ENCODE peak calls at places on chromosome 17, in four cellular contexts. K is psoas muscle, Z is MM.1S, L is coronary artery. G is an unnamed sample.

GRCh38 chr17:51342257-51342656 is 81.9 kb downstream of the UTP18 start:
- DNase-seq in K (no peak), Z (no peak), L (no peak), G (no peak)

GRCh38 chr17:48612854-48613691 is 2.0 kb downstream of the HOXB8 start:
- DNase-seq in K (no peak), L (no peak), Z (no peak), G (peak; percentile 69)

GRCh38 chr17:18261146-18261515 is 669 bp downstream of the MIEF2 start:
- DNase-seq in K (peak; percentile 96), Z (peak; percentile 57), L (peak; percentile 88), G (peak; percentile 75)

GRCh38 chr17:72515291-72516065 is 394.7 kb downstream of the SOX9 start:
- DNase-seq in Z (no peak), L (no peak), K (no peak), G (no peak)

GRCh38 chr17:44119062-44119461 is 4.4 kb downstream of the HDAC5 start:
- DNase-seq in Z (no peak), L (no peak), K (no peak), G (no peak)

GRCh38 chr17:50495918-50496317 is 12.3 kb upstream of the MYCBPAP start:
- DNase-seq in K (peak; percentile 0), Z (no peak), L (no peak), G (no peak)

GRCh38 chr17:49496183-49496865 is 1.2 kb downstream of the NGFR start:
- DNase-seq in Z (peak; percentile 49), K (peak; percentile 90), L (no peak), G (peak; percentile 89)

GRCh38 chr17:3889613-3890012 is 3.2 kb downstream of the CAMKK1 start:
- DNase-seq in L (no peak), K (no peak), Z (no peak), G (no peak)

GRCh38 chr17:47724705-47725104 is 8.3 kb upstream of the TBX21 start:
- DNase-seq in Z (no peak), L (no peak), K (no peak), G (no peak)

GRCh38 chr17:75645889-75646625 is 12.8 kb downstream of the SMIM5 start:
- DNase-seq in K (no peak), Z (peak; percentile 60), L (peak; percentile 72), G (peak; percentile 89)

GRCh38 chr17:43701318-43701743 is 39.6 kb upstream of the MEOX1 start:
- DNase-seq in L (no peak), K (no peak), Z (peak; percentile 51), G (peak; percentile 45)

GRCh38 chr17:50207318-50207717 is 5.9 kb upstream of the COL1A1 start:
- DNase-seq in K (no peak), L (peak; percentile 62), Z (no peak), G (no peak)

GRCh38 chr17:77492446-77493237 is 351.9 kb downstream of the SEC14L1 start:
- DNase-seq in Z (no peak), L (no peak), K (peak; percentile 39), G (no peak)

GRCh38 chr17:76139801-76140660 is 1.0 kb downstream of the FOXJ1 start:
- DNase-seq in Z (no peak), L (no peak), K (peak; percentile 51), G (peak; percentile 65)

GRCh38 chr17:78592991-78593329 is 15.8 kb upstream of the DNAH17 start:
- DNase-seq in L (no peak), K (no peak), Z (no peak), G (no peak)

GRCh38 chr17:57084802-57085447 is at the start of gene AKAP1:
- DNase-seq in L (peak; percentile 97), Z (peak; percentile 98), K (peak; percentile 98), G (peak; percentile 99)

GRCh38 chr17:39134878-39135277 is 16.6 kb downstream of the PLXDC1 start:
- DNase-seq in L (no peak), K (peak; percentile 28), Z (no peak), G (no peak)

GRCh38 chr17:27747462-27748359 is 52.6 kb downstream of the NOS2 start:
- DNase-seq in K (no peak), L (no peak), Z (no peak), G (no peak)

GRCh38 chr17:7809086-7809790 is 24.8 kb upstream of the KDM6B start:
- DNase-seq in Z (no peak), L (no peak), K (no peak), G (no peak)

GRCh38 chr17:4607261-4607731 is 23.0 kb downstream of the SMTNL2 start:
- DNase-seq in K (peak; percentile 62), Z (no peak), L (no peak), G (no peak)

GRCh38 chr17:76353004-76353598 is 615 bp downstream of the PRPSAP1 start:
- DNase-seq in Z (no peak), L (peak; percentile 75), K (peak; percentile 64), G (peak; percentile 58)

GRCh38 chr17:6323626-6324356 is 111.1 kb downstream of the AIPL1 start:
- DNase-seq in Z (no peak), K (no peak), L (no peak), G (no peak)

GRCh38 chr17:206941-207560 is 25.6 kb upstream of the DOC2B start:
- DNase-seq in K (no peak), Z (no peak), L (no peak), G (no peak)

GRCh38 chr17:81578561-81579225 is 26.5 kb upstream of the FAAP100 start:
- DNase-seq in K (no peak), Z (no peak), L (no peak), G (no peak)

GRCh38 chr17:81578038-81578441 is 25.9 kb upstream of the FAAP100 start:
- DNase-seq in L (no peak), K (no peak), Z (no peak), G (no peak)

GRCh38 chr17:81575836-81576235 is 23.7 kb upstream of the FAAP100 start:
- DNase-seq in Z (no peak), L (no peak), K (no peak), G (no peak)

GRCh38 chr17:81577278-81578000 is 25.3 kb upstream of the FAAP100 start:
- DNase-seq in Z (no peak), L (no peak), K (no peak), G (no peak)

DNA sequence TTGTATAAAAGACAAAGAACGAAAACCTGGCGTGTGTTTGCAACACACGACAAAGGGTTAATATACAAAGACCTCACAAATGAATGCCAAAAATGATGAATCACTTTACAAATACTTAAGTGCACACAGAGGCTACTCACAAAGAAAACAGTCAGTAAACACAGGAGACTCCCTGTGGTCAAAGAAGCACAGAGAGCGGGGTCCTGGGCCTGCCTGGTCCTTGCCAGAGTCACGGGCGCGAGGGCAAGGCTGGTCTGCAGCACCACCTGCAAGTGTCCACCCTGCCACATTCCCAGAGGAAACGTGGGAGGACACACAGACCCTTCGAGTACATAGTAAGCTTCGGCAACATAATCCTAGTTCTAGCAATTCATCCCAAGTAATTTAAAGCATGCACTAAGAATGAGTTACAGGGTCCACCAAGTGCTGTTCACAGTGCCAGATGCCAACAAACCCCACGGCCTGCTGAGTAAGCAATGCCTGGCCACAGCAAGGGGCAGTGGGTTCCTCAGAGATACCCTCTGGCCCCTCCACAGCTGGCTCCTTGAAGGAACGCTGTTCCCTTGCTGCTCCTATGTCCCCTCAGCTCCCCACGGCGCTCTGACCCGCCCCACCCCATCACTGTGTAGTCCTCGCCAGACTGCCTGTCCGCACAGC is 24.6 kb upstream of the FAAP100 start:
- DNase-seq in L (no peak), Z (no peak), K (no peak), G (no peak)
- TF ChIP-seq CTCF in L (no peak), Z (no peak), K (no peak), G (no peak)

DNA sequence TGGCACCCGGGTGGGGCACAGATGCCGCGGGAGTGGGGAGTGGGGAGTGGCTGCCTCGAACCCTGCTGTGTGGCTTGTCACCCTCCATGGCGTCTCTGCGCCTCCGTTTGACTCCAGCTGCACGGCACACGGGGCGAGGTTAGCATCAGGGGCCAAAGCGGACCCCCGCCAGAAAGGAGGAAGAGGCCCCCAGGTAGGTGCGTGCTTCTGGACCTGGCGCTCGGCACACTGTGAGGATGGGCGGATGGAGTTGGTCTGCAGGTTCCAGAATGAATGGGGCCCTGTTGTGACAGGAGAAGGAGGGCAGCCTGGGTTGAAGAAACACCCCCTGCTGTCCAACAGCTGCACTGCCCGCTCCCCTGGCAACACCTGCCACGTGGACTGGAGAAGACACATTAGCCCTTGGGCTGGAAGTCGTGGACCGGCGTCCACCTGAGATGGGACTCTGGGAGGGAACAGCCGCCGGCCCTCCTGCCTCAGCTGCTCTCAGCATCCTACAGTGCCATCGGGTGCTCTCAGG is 9.4 kb upstream of the FASN start:
- DNase-seq in K (peak; percentile 56), L (no peak), Z (no peak), G (no peak)
- TF ChIP-seq CTCF in K (peak; percentile 25), L (no peak), Z (peak; percentile 23), G (peak; percentile 37)

DNA sequence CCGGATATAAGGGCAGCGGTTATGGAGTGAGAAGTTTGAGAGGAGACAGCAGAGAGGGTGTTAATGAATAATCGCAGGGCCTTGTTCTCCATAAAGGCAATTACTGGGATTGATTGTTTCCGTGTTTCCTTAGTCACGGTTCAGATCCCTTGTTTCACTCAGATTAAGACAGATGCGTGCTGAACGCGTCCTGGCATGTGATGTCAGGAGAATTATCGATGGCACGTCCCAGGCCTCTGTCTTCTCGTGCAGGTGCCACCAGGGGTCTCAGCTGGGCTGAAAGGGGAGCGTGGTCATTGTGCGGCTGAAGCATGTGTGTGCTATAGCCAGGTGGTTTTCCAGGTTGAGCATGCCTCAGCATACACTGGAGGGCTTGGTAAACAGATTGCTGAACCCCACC is 142.4 kb upstream of the NOL11 start:
- DNase-seq in L (no peak), K (no peak), Z (no peak), G (peak; percentile 51)
- TF ChIP-seq CTCF in L (no peak), K (no peak), Z (no peak), G (peak; percentile 54)

GRCh38 chr17:41406205-41406604 is 8.8 kb upstream of the KRT31 start:
- DNase-seq in K (no peak), Z (no peak), L (no peak), G (no peak)
- TF ChIP-seq CTCF in K (no peak), Z (no peak), L (no peak), G (no peak)

GRCh38 chr17:66577041-66577440 is 257.9 kb upstream of the CACNG5 start:
- DNase-seq in K (no peak), L (no peak), Z (no peak), G (no peak)

GRCh38 chr17:66580178-66580577 is 254.7 kb upstream of the CACNG5 start:
- DNase-seq in Z (no peak), L (peak; percentile 88), K (no peak), G (no peak)

GRCh38 chr17:66580601-66581385 is 254.1 kb upstream of the CACNG5 start:
- DNase-seq in K (no peak), L (no peak), Z (no peak), G (no peak)

GRCh38 chr17:66576473-66576872 is 258.4 kb upstream of the CACNG5 start:
- DNase-seq in L (no peak), K (no peak), Z (no peak), G (no peak)

DNA sequence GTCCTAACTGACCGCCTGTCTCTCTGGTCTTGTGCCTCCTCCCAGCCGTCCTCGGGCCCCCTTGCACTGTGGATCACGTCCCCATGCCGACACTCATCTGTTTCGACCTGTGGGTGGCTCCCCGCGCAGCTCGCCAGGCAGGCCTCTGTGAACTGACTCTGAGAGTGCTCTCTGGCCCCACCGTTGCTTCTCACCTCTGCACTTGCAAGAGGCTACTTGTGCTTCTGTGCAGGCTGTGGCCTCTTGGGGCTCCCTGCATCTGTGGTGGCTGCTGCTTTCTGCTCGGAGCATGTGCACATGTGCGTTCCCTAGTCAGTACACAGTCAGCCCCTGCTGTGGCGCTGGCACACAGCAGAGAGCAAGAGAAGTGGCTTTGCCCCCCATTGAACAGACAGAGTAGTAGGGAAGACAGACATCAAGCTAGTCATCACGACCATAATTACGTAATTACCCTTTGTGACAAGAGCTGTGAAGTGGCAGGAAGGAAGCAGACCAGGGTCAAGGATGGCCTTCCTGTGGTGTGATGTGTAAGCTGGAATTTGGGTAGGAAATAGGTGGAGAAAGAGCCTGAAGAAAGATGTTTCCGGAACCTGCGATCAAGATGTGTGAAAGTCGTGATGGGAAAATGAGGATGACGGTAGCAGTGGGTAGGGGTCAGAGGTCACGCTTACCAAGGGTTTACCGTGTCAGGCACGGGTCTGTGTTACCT is 256.0 kb upstream of the CACNG5 start:
- DNase-seq in K (no peak), Z (no peak), L (no peak), G (no peak)
- TF ChIP-seq CTCF in K (no peak), Z (no peak), L (no peak), G (no peak)

G was measured in GM10248.